ENCODE peak calls at places on chromosomes 5 and 9, in six cellular contexts. Q, X, H, E, C and S are unnamed samples.
A peak's percentile ranks its signal among the peaks of the same experiment; 100 is the strongest.

GRCh38 chr9:122201641-122202040 is 27.1 kb downstream of the LHX6 start:
- DNase-seq in Q (no peak), X (no peak), H (no peak), E (peak; percentile 53), C (no peak), S (peak; percentile 29)

GRCh38 chr9:1722404-1722803 is 292.7 kb upstream of the SMARCA2 start:
- DNase-seq in Q (no peak), X (no peak), H (no peak), E (peak; percentile 1), C (no peak), S (no peak)

GRCh38 chr5:6279607-6280006 is 98.7 kb downstream of the MED10 start:
- DNase-seq in Q (peak; percentile 25), X (no peak), H (no peak), E (no peak), C (no peak), S (no peak)

GRCh38 chr9:82997471-82998140 is 65.3 kb downstream of the RASEF start:
- DNase-seq in Q (no peak), X (no peak), H (no peak), E (no peak), C (no peak), S (no peak)

GRCh38 chr9:131120620-131121228 is 4.7 kb upstream of the NUP214 start:
- DNase-seq in Q (no peak), X (no peak), H (no peak), E (no peak), C (no peak), S (no peak)

GRCh38 chr5:72268753-72269410 is 51.2 kb downstream of the MRPS27 start:
- DNase-seq in Q (no peak), X (peak; percentile 62), H (peak; percentile 4), E (peak; percentile 80), C (peak; percentile 26), S (peak; percentile 69)

GRCh38 chr9:5871785-5872184 is 18.9 kb upstream of the MLANA start:
- DNase-seq in Q (no peak), X (no peak), H (no peak), E (no peak), C (no peak), S (no peak)

GRCh38 chr5:2864515-2864914 is 113.0 kb upstream of the IRX2 start:
- DNase-seq in Q (no peak), X (no peak), H (no peak), E (no peak), C (no peak), S (no peak)

GRCh38 chr9:126699401-126699851 is 85.7 kb downstream of the LMX1B start:
- DNase-seq in Q (no peak), X (no peak), H (no peak), E (no peak), C (no peak), S (no peak)

GRCh38 chr5:93189707-93190120 is 391.3 kb downstream of the NR2F1-AS1 start:
- DNase-seq in Q (no peak), X (no peak), H (no peak), E (peak; percentile 99), C (no peak), S (peak; percentile 94)

GRCh38 chr5:33854733-33855151 is 37.0 kb downstream of the ADAMTS12 start:
- DNase-seq in Q (no peak), X (no peak), H (no peak), E (peak; percentile 93), C (no peak), S (peak; percentile 77)